ENCODE peak calls at places on chromosomes 4 and X, in nine cellular contexts. L is GM23248, U is endothelial cell of umbilical vein, T is hepatocyte, E is HCT116, M is fibroblast of lung, R is PC-3, Y is neural progenitor cell, C is MM.1S. Z is an unnamed sample.

GRCh38 chrX:47623540-47624027 is 3.9 kb upstream of the SYN1 start:
- DNase-seq in L (peak), U (peak), T (peak), E (no peak), M (peak), R (no peak), Y (peak), C (peak), Z (peak)

GRCh38 chr4:184460495-184461285 is 13.7 kb downstream of the IRF2 start:
- DNase-seq in L (no peak), U (no peak), T (no peak), E (no peak), M (no peak), R (no peak), Y (no peak), C (no peak), Z (no peak)

GRCh38 chr4:180098601-180099000 is 2144.6 kb upstream of the TENM3 start:
- DNase-seq in L (no peak), U (no peak), T (no peak), E (no peak), M (no peak), R (no peak), Y (no peak), C (no peak), Z (no peak)

GRCh38 chr4:178306565-178306964 is 864.3 kb upstream of the AGA start:
- DNase-seq in L (no peak), U (no peak), T (no peak), E (no peak), M (peak), R (peak), Y (no peak), C (no peak), Z (no peak)

GRCh38 chr4:185512516-185512915 is 22.8 kb downstream of the PDLIM3 start:
- DNase-seq in L (peak), U (peak), T (no peak), E (no peak), M (peak), R (peak), Y (no peak), C (no peak), Z (no peak)

GRCh38 chr4:75289843-75290616 is 224.2 kb downstream of the RCHY1 start:
- DNase-seq in L (peak), U (no peak), T (peak), E (peak), M (peak), R (peak), Y (peak), C (peak), Z (peak)

GRCh38 chrX:119071381-119071780 is 1.4 kb upstream of the CT47C1 start:
- DNase-seq in L (no peak), U (no peak), T (no peak), E (no peak), M (no peak), R (no peak), Y (no peak), C (peak), Z (no peak)

GRCh38 chr4:182143086-182143821 is 99.9 kb upstream of the TENM3 start:
- DNase-seq in L (peak), U (no peak), T (peak), E (no peak), M (peak), R (no peak), Y (peak), C (no peak), Z (no peak)

GRCh38 chr4:43048570-43048969 is 156.1 kb downstream of the GRXCR1 start:
- DNase-seq in L (peak), U (no peak), T (no peak), E (no peak), M (no peak), R (peak), Y (no peak), C (no peak), Z (no peak)

GRCh38 chrX:40471965-40472648 is 108.7 kb upstream of the ATP6AP2 start:
- DNase-seq in L (peak), U (peak), T (peak), E (no peak), M (peak), R (peak), Y (peak), C (peak), Z (no peak)

GRCh38 chrX:63754141-63754859 is 30.7 kb downstream of the ARHGEF9 start:
- DNase-seq in L (peak), U (peak), T (peak), E (no peak), M (peak), R (no peak), Y (no peak), C (no peak), Z (no peak)

GRCh38 chrX:994780-995179 is 217.7 kb downstream of the CRLF2 start:
- DNase-seq in L (no peak), U (no peak), T (no peak), E (no peak), M (no peak), R (no peak), Y (no peak), C (no peak), Z (no peak)

GRCh38 chrX:10062352-10062751 is 94.4 kb upstream of the CLCN4 start:
- DNase-seq in L (no peak), U (no peak), T (no peak), E (no peak), M (no peak), R (peak), Y (no peak), C (no peak), Z (peak)

GRCh38 chr4:111923786-111924185 is 221.5 kb upstream of the FAM241A start:
- DNase-seq in L (peak), U (no peak), T (no peak), E (no peak), M (no peak), R (no peak), Y (no peak), C (no peak), Z (no peak)

GRCh38 chr4:3476341-3476747 is 13.2 kb downstream of the DOK7 start:
- DNase-seq in L (no peak), U (no peak), T (no peak), E (no peak), M (no peak), R (no peak), Y (peak), C (no peak), Z (no peak)

GRCh38 chr4:52572936-52573485 is 86.1 kb downstream of the USP46 start:
- DNase-seq in L (peak), U (no peak), T (no peak), E (no peak), M (peak), R (peak), Y (no peak), C (no peak), Z (no peak)

GRCh38 chr4:52573551-52573950 is 85.5 kb downstream of the USP46 start:
- DNase-seq in L (no peak), U (no peak), T (no peak), E (no peak), M (no peak), R (no peak), Y (no peak), C (no peak), Z (no peak)

GRCh38 chr4:52574036-52574435 is 85.1 kb downstream of the USP46 start:
- DNase-seq in L (no peak), U (no peak), T (no peak), E (no peak), M (no peak), R (no peak), Y (no peak), C (no peak), Z (no peak)

GRCh38 chr4:52566136-52567031 is 92.7 kb downstream of the USP46 start:
- DNase-seq in L (peak), U (no peak), T (no peak), E (no peak), M (peak), R (no peak), Y (no peak), C (no peak), Z (no peak)

DNA sequence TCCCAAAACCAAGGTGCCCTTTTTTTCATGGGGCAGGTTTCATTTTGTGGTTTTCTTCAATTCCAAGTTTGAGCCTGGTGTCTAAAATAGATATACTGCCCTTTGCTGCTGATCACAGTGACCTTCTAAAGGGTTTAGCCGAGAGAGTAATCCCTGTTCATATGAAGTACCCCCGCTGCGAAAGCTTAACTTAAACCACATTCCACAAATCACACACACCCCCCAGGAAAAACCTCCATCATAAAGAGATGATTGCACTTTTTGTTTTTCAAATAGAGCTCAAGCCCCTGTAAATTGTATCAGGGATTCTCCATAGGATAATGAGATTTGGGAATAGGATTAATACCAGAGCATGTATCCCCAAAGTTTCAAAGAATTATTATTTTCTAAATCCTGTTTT is 90.8 kb downstream of the USP46 start:
- DNase-seq in L (no peak), U (no peak), T (no peak), E (no peak), M (no peak), R (no peak), Y (peak), C (no peak), Z (no peak)
- TF ChIP-seq EZH2 in L (no peak), U (no peak), T (no peak), E (no peak), M (no peak), R (no peak), Y (no peak), C (no peak), Z (no peak)

DNA sequence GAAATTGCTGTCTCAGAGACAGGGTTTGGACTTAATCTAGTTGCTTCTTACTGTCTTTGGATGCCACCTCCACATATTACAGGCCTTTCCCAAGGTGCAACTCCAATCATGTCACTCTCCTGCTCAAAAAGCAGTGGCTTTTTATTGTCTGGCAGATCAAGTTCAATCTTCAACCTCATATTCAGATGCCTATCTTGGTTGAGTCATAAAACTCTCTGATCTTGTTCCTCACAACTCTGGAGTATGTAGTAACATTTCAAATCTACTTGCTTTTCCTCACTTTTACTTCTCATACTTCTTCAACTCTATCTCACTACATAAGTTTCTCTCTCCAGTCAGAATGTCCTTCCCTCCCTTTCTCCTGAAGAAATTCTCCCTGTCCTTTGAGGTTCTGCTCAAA is 180.6 kb downstream of the VSIG4 start:
- DNase-seq in L (no peak), U (no peak), T (no peak), E (no peak), M (no peak), R (no peak), Y (no peak), C (no peak), Z (no peak)
- TF ChIP-seq EZH2 in L (no peak), U (no peak), T (no peak), E (no peak), M (no peak), R (no peak), Y (no peak), C (no peak), Z (no peak)

GRCh38 chr4:123398803-123399637 is 2.4 kb downstream of the SPRY1 start:
- DNase-seq in L (peak), U (peak), T (peak), E (peak), M (peak), R (peak), Y (peak), C (peak), Z (peak)
- TF ChIP-seq EZH2 in L (no peak), U (no peak), T (no peak), E (no peak), M (no peak), R (no peak), Y (no peak), C (no peak), Z (no peak)

DNA sequence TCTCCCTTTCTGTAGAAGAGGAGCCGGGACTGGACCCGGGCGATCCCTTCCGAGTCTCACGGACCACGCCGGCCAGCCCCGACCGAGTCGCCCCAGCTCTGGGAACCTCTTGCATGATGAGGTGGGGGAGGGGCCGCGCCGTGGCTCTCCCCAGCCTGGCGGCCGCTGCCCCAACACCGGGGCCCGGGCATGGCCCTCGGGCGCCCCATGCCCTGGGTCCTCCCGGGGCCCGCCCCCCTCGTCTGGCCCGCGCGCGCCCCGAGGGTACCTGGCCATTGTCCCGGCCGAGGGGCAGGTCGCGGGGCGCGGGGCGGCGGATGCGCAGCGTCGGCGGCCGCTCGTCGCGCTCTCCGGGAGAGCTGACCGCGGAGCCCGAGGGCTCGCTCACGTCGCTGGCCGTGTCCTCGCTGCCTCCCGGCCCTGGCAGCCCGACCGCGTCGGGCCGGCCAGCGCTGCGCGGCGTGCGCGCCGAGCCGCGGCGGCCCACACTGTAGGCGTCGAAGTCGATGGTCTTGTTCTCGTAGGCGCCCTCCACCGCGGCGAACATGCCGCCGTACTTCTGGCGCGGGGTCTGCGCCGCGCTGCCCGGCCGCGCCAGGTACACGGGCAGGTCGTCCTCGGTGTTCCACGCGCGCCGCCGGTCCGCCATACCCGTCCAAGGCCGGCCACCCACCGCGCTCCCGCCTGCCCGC is 419 bp downstream of the CRMP1 start:
- DNase-seq in L (no peak), U (no peak), T (no peak), E (no peak), M (no peak), R (no peak), Y (peak), C (no peak), Z (no peak)
- TF ChIP-seq EZH2 in L (no peak), U (no peak), T (peak), E (no peak), M (no peak), R (no peak), Y (peak), C (no peak), Z (no peak)